ENCODE peak calls at places on chromosomes 7 and 10, in ten cellular contexts. One of them, this sample, is unnamed.

GRCh38 chr10:114026189-114027040 is 17.3 kb upstream of the ADRB1 start:
- DNase-seq in foreskin keratinocyte: peak
- DNase-seq in T-helper 2 cell: peak
- DNase-seq in non-pigmented ciliary epithelial cell: peak
- DNase-seq in C1 segment of cervical spinal cord: no peak
- DNase-seq in activated T-helper 1 cell treated with anti-CD3 and anti-CD28 coated beads, Interleukin-2, amount 50 U/mL, for 16 hours: no peak
- DNase-seq in memory B cell: no peak
- DNase-seq in activated CD4-positive, alpha-beta memory T cell treated with anti-CD3 and anti-CD28 coated beads for 36 hours: no peak
- DNase-seq in AG08395: peak
- DNase-seq in stimulated activated CD4-positive, alpha-beta T cell treated with anti-CD3 and anti-CD28 coated beads, Interleukin-2, amount 100 ng/mL, for 48 hours: no peak
- DNase-seq in this sample: no peak

GRCh38 chr7:54690892-54691291 is 68.1 kb downstream of the SEC61G start:
- DNase-seq in C1 segment of cervical spinal cord: no peak
- DNase-seq in stimulated activated CD4-positive, alpha-beta T cell treated with anti-CD3 and anti-CD28 coated beads, Interleukin-2, amount 100 ng/mL, for 48 hours: no peak
- DNase-seq in AG08395: no peak
- DNase-seq in foreskin keratinocyte: no peak
- DNase-seq in T-helper 2 cell: no peak
- DNase-seq in non-pigmented ciliary epithelial cell: no peak
- DNase-seq in memory B cell: no peak
- DNase-seq in activated CD4-positive, alpha-beta memory T cell treated with anti-CD3 and anti-CD28 coated beads for 36 hours: no peak
- DNase-seq in activated T-helper 1 cell treated with anti-CD3 and anti-CD28 coated beads, Interleukin-2, amount 50 U/mL, for 16 hours: no peak
- DNase-seq in this sample: no peak

GRCh38 chr7:121298831-121299239 is 30.0 kb upstream of the WNT16 start:
- DNase-seq in foreskin keratinocyte: no peak
- DNase-seq in activated T-helper 1 cell treated with anti-CD3 and anti-CD28 coated beads, Interleukin-2, amount 50 U/mL, for 16 hours: no peak
- DNase-seq in memory B cell: no peak
- DNase-seq in T-helper 2 cell: no peak
- DNase-seq in activated CD4-positive, alpha-beta memory T cell treated with anti-CD3 and anti-CD28 coated beads for 36 hours: no peak
- DNase-seq in stimulated activated CD4-positive, alpha-beta T cell treated with anti-CD3 and anti-CD28 coated beads, Interleukin-2, amount 100 ng/mL, for 48 hours: no peak
- DNase-seq in non-pigmented ciliary epithelial cell: no peak
- DNase-seq in AG08395: no peak
- DNase-seq in C1 segment of cervical spinal cord: no peak
- DNase-seq in this sample: no peak

GRCh38 chr10:119675483-119676170 is 24.4 kb downstream of the BAG3 start:
- DNase-seq in activated CD4-positive, alpha-beta memory T cell treated with anti-CD3 and anti-CD28 coated beads for 36 hours: no peak
- DNase-seq in T-helper 2 cell: no peak
- DNase-seq in foreskin keratinocyte: peak
- DNase-seq in activated T-helper 1 cell treated with anti-CD3 and anti-CD28 coated beads, Interleukin-2, amount 50 U/mL, for 16 hours: no peak
- DNase-seq in non-pigmented ciliary epithelial cell: no peak
- DNase-seq in AG08395: no peak
- DNase-seq in memory B cell: no peak
- DNase-seq in stimulated activated CD4-positive, alpha-beta T cell treated with anti-CD3 and anti-CD28 coated beads, Interleukin-2, amount 100 ng/mL, for 48 hours: no peak
- DNase-seq in C1 segment of cervical spinal cord: no peak
- DNase-seq in this sample: no peak

GRCh38 chr10:26946103-26946907 is 85.5 kb upstream of the ABI1 start:
- DNase-seq in memory B cell: no peak
- DNase-seq in AG08395: no peak
- DNase-seq in non-pigmented ciliary epithelial cell: no peak
- DNase-seq in stimulated activated CD4-positive, alpha-beta T cell treated with anti-CD3 and anti-CD28 coated beads, Interleukin-2, amount 100 ng/mL, for 48 hours: no peak
- DNase-seq in T-helper 2 cell: no peak
- DNase-seq in C1 segment of cervical spinal cord: no peak
- DNase-seq in foreskin keratinocyte: peak
- DNase-seq in activated CD4-positive, alpha-beta memory T cell treated with anti-CD3 and anti-CD28 coated beads for 36 hours: no peak
- DNase-seq in activated T-helper 1 cell treated with anti-CD3 and anti-CD28 coated beads, Interleukin-2, amount 50 U/mL, for 16 hours: no peak
- DNase-seq in this sample: no peak

GRCh38 chr10:112953760-112954159 is 3.7 kb downstream of the TCF7L2 start:
- DNase-seq in AG08395: no peak
- DNase-seq in stimulated activated CD4-positive, alpha-beta T cell treated with anti-CD3 and anti-CD28 coated beads, Interleukin-2, amount 100 ng/mL, for 48 hours: no peak
- DNase-seq in activated CD4-positive, alpha-beta memory T cell treated with anti-CD3 and anti-CD28 coated beads for 36 hours: no peak
- DNase-seq in T-helper 2 cell: no peak
- DNase-seq in activated T-helper 1 cell treated with anti-CD3 and anti-CD28 coated beads, Interleukin-2, amount 50 U/mL, for 16 hours: no peak
- DNase-seq in foreskin keratinocyte: peak
- DNase-seq in memory B cell: no peak
- DNase-seq in non-pigmented ciliary epithelial cell: no peak
- DNase-seq in C1 segment of cervical spinal cord: no peak
- DNase-seq in this sample: no peak

GRCh38 chr7:150382123-150382843 is 3.2 kb downstream of the ZNF775 start:
- DNase-seq in foreskin keratinocyte: no peak
- DNase-seq in AG08395: no peak
- DNase-seq in stimulated activated CD4-positive, alpha-beta T cell treated with anti-CD3 and anti-CD28 coated beads, Interleukin-2, amount 100 ng/mL, for 48 hours: no peak
- DNase-seq in memory B cell: no peak
- DNase-seq in non-pigmented ciliary epithelial cell: no peak
- DNase-seq in T-helper 2 cell: no peak
- DNase-seq in C1 segment of cervical spinal cord: no peak
- DNase-seq in activated T-helper 1 cell treated with anti-CD3 and anti-CD28 coated beads, Interleukin-2, amount 50 U/mL, for 16 hours: no peak
- DNase-seq in activated CD4-positive, alpha-beta memory T cell treated with anti-CD3 and anti-CD28 coated beads for 36 hours: no peak
- DNase-seq in this sample: peak

GRCh38 chr7:276230-276835 is 13.6 kb upstream of the FOXL3 start:
- DNase-seq in activated CD4-positive, alpha-beta memory T cell treated with anti-CD3 and anti-CD28 coated beads for 36 hours: no peak
- DNase-seq in activated T-helper 1 cell treated with anti-CD3 and anti-CD28 coated beads, Interleukin-2, amount 50 U/mL, for 16 hours: no peak
- DNase-seq in T-helper 2 cell: no peak
- DNase-seq in foreskin keratinocyte: no peak
- DNase-seq in memory B cell: no peak
- DNase-seq in non-pigmented ciliary epithelial cell: no peak
- DNase-seq in stimulated activated CD4-positive, alpha-beta T cell treated with anti-CD3 and anti-CD28 coated beads, Interleukin-2, amount 100 ng/mL, for 48 hours: no peak
- DNase-seq in AG08395: no peak
- DNase-seq in C1 segment of cervical spinal cord: no peak
- DNase-seq in this sample: no peak

GRCh38 chr7:6323936-6324701 is 51.7 kb upstream of the CYTH3 start:
- DNase-seq in activated CD4-positive, alpha-beta memory T cell treated with anti-CD3 and anti-CD28 coated beads for 36 hours: no peak
- DNase-seq in T-helper 2 cell: no peak
- DNase-seq in AG08395: no peak
- DNase-seq in C1 segment of cervical spinal cord: no peak
- DNase-seq in foreskin keratinocyte: no peak
- DNase-seq in stimulated activated CD4-positive, alpha-beta T cell treated with anti-CD3 and anti-CD28 coated beads, Interleukin-2, amount 100 ng/mL, for 48 hours: no peak
- DNase-seq in activated T-helper 1 cell treated with anti-CD3 and anti-CD28 coated beads, Interleukin-2, amount 50 U/mL, for 16 hours: no peak
- DNase-seq in non-pigmented ciliary epithelial cell: no peak
- DNase-seq in memory B cell: no peak
- DNase-seq in this sample: no peak

GRCh38 chr10:86872757-86873156 is 84.7 kb downstream of the MMRN2 start:
- DNase-seq in activated T-helper 1 cell treated with anti-CD3 and anti-CD28 coated beads, Interleukin-2, amount 50 U/mL, for 16 hours: no peak
- DNase-seq in stimulated activated CD4-positive, alpha-beta T cell treated with anti-CD3 and anti-CD28 coated beads, Interleukin-2, amount 100 ng/mL, for 48 hours: no peak
- DNase-seq in foreskin keratinocyte: no peak
- DNase-seq in T-helper 2 cell: no peak
- DNase-seq in memory B cell: no peak
- DNase-seq in C1 segment of cervical spinal cord: peak
- DNase-seq in AG08395: no peak
- DNase-seq in activated CD4-positive, alpha-beta memory T cell treated with anti-CD3 and anti-CD28 coated beads for 36 hours: no peak
- DNase-seq in non-pigmented ciliary epithelial cell: no peak
- DNase-seq in this sample: no peak

GRCh38 chr7:111895049-111895448 is 311.1 kb downstream of the DOCK4 start:
- DNase-seq in foreskin keratinocyte: no peak
- DNase-seq in activated T-helper 1 cell treated with anti-CD3 and anti-CD28 coated beads, Interleukin-2, amount 50 U/mL, for 16 hours: no peak
- DNase-seq in non-pigmented ciliary epithelial cell: no peak
- DNase-seq in memory B cell: no peak
- DNase-seq in T-helper 2 cell: no peak
- DNase-seq in C1 segment of cervical spinal cord: no peak
- DNase-seq in activated CD4-positive, alpha-beta memory T cell treated with anti-CD3 and anti-CD28 coated beads for 36 hours: no peak
- DNase-seq in stimulated activated CD4-positive, alpha-beta T cell treated with anti-CD3 and anti-CD28 coated beads, Interleukin-2, amount 100 ng/mL, for 48 hours: no peak
- DNase-seq in AG08395: no peak
- DNase-seq in this sample: no peak

GRCh38 chr10:12042409-12042796 is 206 bp downstream of the UPF2 start:
- DNase-seq in memory B cell: no peak
- DNase-seq in foreskin keratinocyte: no peak
- DNase-seq in activated T-helper 1 cell treated with anti-CD3 and anti-CD28 coated beads, Interleukin-2, amount 50 U/mL, for 16 hours: no peak
- DNase-seq in stimulated activated CD4-positive, alpha-beta T cell treated with anti-CD3 and anti-CD28 coated beads, Interleukin-2, amount 100 ng/mL, for 48 hours: peak
- DNase-seq in C1 segment of cervical spinal cord: no peak
- DNase-seq in activated CD4-positive, alpha-beta memory T cell treated with anti-CD3 and anti-CD28 coated beads for 36 hours: peak
- DNase-seq in AG08395: peak
- DNase-seq in T-helper 2 cell: peak
- DNase-seq in non-pigmented ciliary epithelial cell: no peak
- DNase-seq in this sample: peak

This sample was measured in NCI-H526.